ENCODE peak calls at places on chromosomes 4 and X, in eight cellular contexts. T is stomach; I is CD8-positive, alpha-beta T cell; C is astrocyte of the spinal cord; A is IMR-90; R is astrocyte of the cerebellum; S is gastrocnemius medialis; K is lung. V is an unnamed sample.

GRCh38 chr4:93368968-93369367 is 459.6 kb upstream of the ATOH1 start:
- DNase-seq in T (no peak), I (no peak), C (no peak), A (no peak), R (no peak), S (no peak), K (no peak), V (no peak)

GRCh38 chrX:111892375-111892774 is 16.4 kb downstream of the TRPC5OS start:
- DNase-seq in T (no peak), I (no peak), C (no peak), A (no peak), R (no peak), S (no peak), K (no peak), V (no peak)

GRCh38 chrX:2463973-2464676 is 36.7 kb downstream of the DHRSX start:
- DNase-seq in T (no peak), I (no peak), C (peak; percentile 14), A (no peak), R (no peak), S (no peak), K (no peak), V (no peak)

GRCh38 chrX:131762802-131763234 is 218.9 kb downstream of the OR13H1 start:
- DNase-seq in T (peak; percentile 48), I (no peak), C (peak; percentile 82), A (peak; percentile 77), R (peak; percentile 68), S (no peak), K (peak; percentile 63), V (no peak)

GRCh38 chr4:128825226-128825625 is 15.7 kb downstream of the JADE1 start:
- DNase-seq in T (no peak), I (no peak), C (no peak), A (no peak), R (no peak), S (no peak), K (no peak), V (no peak)

GRCh38 chr4:185143596-185143969 is 517 bp downstream of the SLC25A4 start:
- DNase-seq in T (peak; percentile 47), I (peak; percentile 24), C (peak; percentile 25), A (peak; percentile 17), R (no peak), S (peak; percentile 95), K (no peak), V (no peak)

GRCh38 chr4:36824682-36825081 is 419.9 kb upstream of the NWD2 start:
- DNase-seq in T (no peak), I (no peak), C (no peak), A (no peak), R (no peak), S (no peak), K (no peak), V (no peak)

GRCh38 chrX:1394731-1395501 is 3.0 kb upstream of the SLC25A6 start:
- DNase-seq in T (no peak), I (no peak), C (no peak), A (no peak), R (no peak), S (peak; percentile 12), K (no peak), V (no peak)

GRCh38 chr4:53591372-53591892 is at the start of gene LNX1:
- DNase-seq in T (peak; percentile 96), I (no peak), C (no peak), A (no peak), R (no peak), S (no peak), K (peak; percentile 84), V (no peak)

GRCh38 chr4:112521123-112522116 is 5.4 kb upstream of the NEUROG2 start:
- DNase-seq in T (no peak), I (no peak), C (no peak), A (no peak), R (no peak), S (no peak), K (no peak), V (no peak)

GRCh38 chr4:112517911-112518310 is 1.9 kb upstream of the NEUROG2 start:
- DNase-seq in T (no peak), I (no peak), C (no peak), A (no peak), R (no peak), S (no peak), K (no peak), V (no peak)

GRCh38 chr4:112520598-112521122 is 4.7 kb upstream of the NEUROG2 start:
- DNase-seq in T (no peak), I (no peak), C (no peak), A (no peak), R (no peak), S (no peak), K (no peak), V (no peak)

GRCh38 chr4:112518675-112519074 is 2.7 kb upstream of the NEUROG2 start:
- DNase-seq in T (no peak), I (no peak), C (no peak), A (no peak), R (no peak), S (no peak), K (no peak), V (no peak)

GRCh38 chr4:112519689-112520597 is 4.0 kb upstream of the NEUROG2 start:
- DNase-seq in T (no peak), I (no peak), C (no peak), A (no peak), R (no peak), S (no peak), K (no peak), V (no peak)
- TF ChIP-seq CTCF in T (no peak), I (no peak), C (no peak), A (no peak), R (no peak), S (no peak), K (no peak), V (no peak)

GRCh38 chrX:69543572-69543971 is 39.4 kb downstream of the NALF2 start:
- DNase-seq in T (no peak), I (no peak), C (no peak), A (no peak), R (no peak), S (no peak), K (no peak), V (no peak)

GRCh38 chrX:69539437-69539836 is 35.3 kb downstream of the NALF2 start:
- DNase-seq in T (no peak), I (no peak), C (no peak), A (no peak), R (no peak), S (no peak), K (no peak), V (no peak)

GRCh38 chrX:69541959-69542358 is 37.8 kb downstream of the NALF2 start:
- DNase-seq in T (no peak), I (no peak), C (no peak), A (no peak), R (no peak), S (no peak), K (no peak), V (no peak)

GRCh38 chrX:69535661-69536060 is 31.5 kb downstream of the NALF2 start:
- DNase-seq in T (no peak), I (no peak), C (no peak), A (no peak), R (no peak), S (no peak), K (no peak), V (no peak)

GRCh38 chrX:69538321-69538876 is 34.3 kb downstream of the NALF2 start:
- DNase-seq in T (peak; percentile 79), I (peak; percentile 66), C (peak; percentile 19), A (peak; percentile 16), R (peak; percentile 2), S (peak; percentile 43), K (peak; percentile 70), V (no peak)
- H3K4me3 ChIP-seq in T (peak overlapping the region; percentile 47), I (no peak overlapping the region), C (peak overlapping the region; percentile 29), A (no peak overlapping the region), R (peak overlapping the region; percentile 32), S (peak overlapping the region; percentile 60), K (no peak overlapping the region), V (no peak overlapping the region)

GRCh38 chrX:29229802-29230201 is 642.6 kb downstream of the IL1RAPL1 start:
- DNase-seq in T (no peak), I (no peak), C (peak; percentile 42), A (peak; percentile 59), R (no peak), S (no peak), K (no peak), V (no peak)

GRCh38 chrX:29233592-29234179 is 646.4 kb downstream of the IL1RAPL1 start:
- DNase-seq in T (no peak), I (no peak), C (no peak), A (no peak), R (no peak), S (no peak), K (peak; percentile 29), V (no peak)

DNA sequence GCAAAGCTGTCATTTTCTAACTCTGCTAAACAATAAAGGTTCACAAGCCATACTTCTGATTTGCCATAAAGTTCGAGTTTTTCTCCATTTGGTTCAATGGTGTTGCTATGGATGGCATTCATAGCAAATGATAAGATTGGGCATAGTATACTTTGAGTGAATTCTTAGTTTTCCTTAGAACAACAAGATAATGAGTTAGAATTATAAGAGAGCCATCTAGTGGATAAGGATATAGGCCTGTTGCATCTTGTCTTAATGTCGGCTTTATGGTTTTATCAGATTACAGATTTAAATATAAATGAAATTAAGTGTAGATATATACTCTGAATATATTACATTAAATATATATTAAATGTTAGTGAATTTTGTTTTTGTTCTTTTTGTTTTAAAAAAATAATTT is 644.6 kb downstream of the IL1RAPL1 start:
- DNase-seq in T (no peak), I (no peak), C (peak; percentile 10), A (peak; percentile 6), R (no peak), S (no peak), K (no peak), V (no peak)
- TF ChIP-seq CTCF in T (no peak), I (no peak), C (peak; percentile 32), A (peak; percentile 46), R (no peak), S (no peak), K (no peak), V (peak; percentile 4)

DNA sequence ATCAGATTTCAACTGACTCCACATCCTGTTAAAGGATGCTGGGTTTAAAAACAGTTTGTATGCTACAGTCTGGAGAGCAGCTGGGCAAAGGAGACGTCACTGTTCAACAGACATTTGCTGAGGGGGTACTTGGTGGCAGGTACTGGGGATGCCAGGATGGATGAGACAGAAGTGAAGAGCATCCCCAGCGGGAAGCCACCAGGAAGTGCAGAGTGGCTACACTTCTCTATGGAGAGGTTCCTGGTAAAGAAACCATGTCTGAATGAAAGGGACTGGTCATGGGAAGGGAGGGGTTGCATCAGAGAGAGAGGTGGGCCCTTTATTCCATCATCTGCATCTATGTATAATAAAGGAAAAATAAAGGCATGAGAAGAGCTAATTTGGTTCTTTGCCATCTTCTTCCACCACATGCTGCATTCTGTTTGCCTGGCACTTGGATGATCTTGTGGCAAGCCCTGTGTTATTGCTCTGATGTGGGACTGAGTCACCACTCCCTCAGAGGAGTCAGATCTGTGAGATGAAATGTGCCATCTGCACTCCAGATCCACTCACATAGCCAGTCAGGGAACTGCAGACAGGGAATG is 144.9 kb downstream of the SOWAHB start:
- DNase-seq in T (no peak), I (no peak), C (peak; percentile 97), A (peak; percentile 100), R (peak; percentile 86), S (no peak), K (no peak), V (peak; percentile 100)
- H3K4me3 ChIP-seq in T (no peak overlapping the region), I (no peak overlapping the region), C (peak overlapping the region; percentile 16), A (peak overlapping the region; percentile 5), R (no peak overlapping the region), S (no peak overlapping the region), K (no peak overlapping the region), V (no peak overlapping the region)

GRCh38 chrX:8849945-8850344 is 48.8 kb upstream of the FAM9A start:
- DNase-seq in T (no peak), I (no peak), C (no peak), A (no peak), R (no peak), S (no peak), K (no peak), V (no peak)
- TF ChIP-seq CTCF in T (no peak), I (no peak), C (peak; percentile 19), A (no peak), R (no peak), S (no peak), K (no peak), V (peak; percentile 11)